ENCODE peak calls at places on chromosomes 1 and 21, in seven cellular contexts. One of them, this sample, is unnamed.

GRCh38 chr1:36645911-36646310 is 163.2 kb upstream of the CSF3R start:
- DNase-seq in H9: no peak
- DNase-seq in neuronal stem cell: no peak
- DNase-seq in IMR-90: no peak
- DNase-seq in H1: no peak
- DNase-seq in trophoblast cell: no peak
- DNase-seq in mesenchymal stem cell: no peak
- DNase-seq in this sample: no peak

GRCh38 chr1:225517697-225518096 is 89.9 kb upstream of the LBR start:
- DNase-seq in IMR-90: no peak
- DNase-seq in H9: no peak
- DNase-seq in H1: no peak
- DNase-seq in mesenchymal stem cell: no peak
- DNase-seq in neuronal stem cell: no peak
- DNase-seq in trophoblast cell: no peak
- DNase-seq in this sample: peak; percentile 27

GRCh38 chr1:98045211-98046030 is 124.6 kb upstream of the DPYD start:
- DNase-seq in mesenchymal stem cell: peak; percentile 37
- DNase-seq in neuronal stem cell: no peak
- DNase-seq in H9: peak; percentile 47
- DNase-seq in IMR-90: peak; percentile 62
- DNase-seq in H1: no peak
- DNase-seq in trophoblast cell: no peak
- DNase-seq in this sample: peak; percentile 51

GRCh38 chr1:117627562-117628165 is 21.8 kb downstream of the TENT5C start:
- DNase-seq in IMR-90: no peak
- DNase-seq in neuronal stem cell: no peak
- DNase-seq in H9: no peak
- DNase-seq in mesenchymal stem cell: no peak
- DNase-seq in trophoblast cell: no peak
- DNase-seq in H1: no peak
- DNase-seq in this sample: no peak

GRCh38 chr1:158943059-158943458 is 11.7 kb downstream of the PYHIN1 start:
- DNase-seq in trophoblast cell: peak; percentile 54
- DNase-seq in H9: no peak
- DNase-seq in neuronal stem cell: no peak
- DNase-seq in H1: no peak
- DNase-seq in IMR-90: peak; percentile 5
- DNase-seq in mesenchymal stem cell: no peak
- DNase-seq in this sample: no peak

GRCh38 chr1:222643603-222643936 is 25.7 kb downstream of the MIA3 start:
- DNase-seq in IMR-90: no peak
- DNase-seq in H9: no peak
- DNase-seq in mesenchymal stem cell: no peak
- DNase-seq in neuronal stem cell: no peak
- DNase-seq in H1: no peak
- DNase-seq in trophoblast cell: no peak
- DNase-seq in this sample: no peak

GRCh38 chr1:34053660-34054059 is 111.4 kb downstream of the CSMD2 start:
- DNase-seq in IMR-90: no peak
- DNase-seq in neuronal stem cell: no peak
- DNase-seq in H1: no peak
- DNase-seq in H9: no peak
- DNase-seq in mesenchymal stem cell: no peak
- DNase-seq in trophoblast cell: no peak
- DNase-seq in this sample: no peak

GRCh38 chr21:26769613-26770188 is 75.5 kb downstream of the ADAMTS1 start:
- DNase-seq in H9: no peak
- DNase-seq in H1: no peak
- DNase-seq in neuronal stem cell: no peak
- DNase-seq in trophoblast cell: peak; percentile 67
- DNase-seq in mesenchymal stem cell: peak; percentile 62
- DNase-seq in IMR-90: peak; percentile 73
- DNase-seq in this sample: peak; percentile 33

GRCh38 chr1:6183520-6183989 is 3.4 kb upstream of the CHD5 start:
- DNase-seq in IMR-90: peak; percentile 20
- DNase-seq in mesenchymal stem cell: no peak
- DNase-seq in H1: no peak
- DNase-seq in H9: peak; percentile 57
- DNase-seq in neuronal stem cell: no peak
- DNase-seq in trophoblast cell: peak; percentile 32
- DNase-seq in this sample: peak; percentile 71

GRCh38 chr1:23354260-23354659 is 10.2 kb upstream of the HNRNPR start:
- DNase-seq in mesenchymal stem cell: no peak
- DNase-seq in H9: no peak
- DNase-seq in trophoblast cell: no peak
- DNase-seq in neuronal stem cell: no peak
- DNase-seq in H1: no peak
- DNase-seq in IMR-90: no peak
- DNase-seq in this sample: no peak

GRCh38 chr21:31675960-31676359 is 16.5 kb downstream of the SOD1 start:
- DNase-seq in H9: no peak
- DNase-seq in H1: no peak
- DNase-seq in IMR-90: no peak
- DNase-seq in trophoblast cell: no peak
- DNase-seq in neuronal stem cell: no peak
- DNase-seq in mesenchymal stem cell: no peak
- DNase-seq in this sample: no peak

GRCh38 chr1:110060034-110060661 is 10.3 kb downstream of the ALX3 start:
- DNase-seq in H1: no peak
- DNase-seq in neuronal stem cell: no peak
- DNase-seq in mesenchymal stem cell: peak; percentile 30
- DNase-seq in trophoblast cell: peak; percentile 66
- DNase-seq in H9: peak; percentile 77
- DNase-seq in IMR-90: no peak
- DNase-seq in this sample: peak; percentile 77

GRCh38 chr21:35366348-35367085 is 317.4 kb upstream of the RUNX1 start:
- DNase-seq in mesenchymal stem cell: peak; percentile 35
- DNase-seq in trophoblast cell: peak; percentile 38
- DNase-seq in IMR-90: peak; percentile 54
- DNase-seq in H1: no peak
- DNase-seq in neuronal stem cell: no peak
- DNase-seq in H9: no peak
- DNase-seq in this sample: no peak

GRCh38 chr1:214506972-214507431 is 44.4 kb downstream of the PTPN14 start:
- DNase-seq in IMR-90: no peak
- DNase-seq in trophoblast cell: peak; percentile 79
- DNase-seq in H1: no peak
- DNase-seq in H9: no peak
- DNase-seq in mesenchymal stem cell: no peak
- DNase-seq in neuronal stem cell: no peak
- DNase-seq in this sample: peak; percentile 90

GRCh38 chr1:246526380-246526779 is 19.3 kb upstream of the SMYD3 start:
- DNase-seq in IMR-90: no peak
- DNase-seq in mesenchymal stem cell: no peak
- DNase-seq in H1: no peak
- DNase-seq in trophoblast cell: no peak
- DNase-seq in H9: no peak
- DNase-seq in neuronal stem cell: no peak
- DNase-seq in this sample: no peak

GRCh38 chr1:153880962-153881361 is 41.8 kb downstream of the GATAD2B start:
- DNase-seq in IMR-90: peak; percentile 98
- DNase-seq in neuronal stem cell: no peak
- DNase-seq in trophoblast cell: peak; percentile 41
- DNase-seq in mesenchymal stem cell: peak; percentile 97
- DNase-seq in H1: no peak
- DNase-seq in H9: no peak
- DNase-seq in this sample: no peak

GRCh38 chr1:39047374-39048229 is 21.5 kb downstream of the NDUFS5 start:
- DNase-seq in trophoblast cell: peak; percentile 94
- DNase-seq in mesenchymal stem cell: peak; percentile 90
- DNase-seq in H1: no peak
- DNase-seq in H9: no peak
- DNase-seq in neuronal stem cell: no peak
- DNase-seq in IMR-90: peak; percentile 87
- DNase-seq in this sample: peak; percentile 86

DNA sequence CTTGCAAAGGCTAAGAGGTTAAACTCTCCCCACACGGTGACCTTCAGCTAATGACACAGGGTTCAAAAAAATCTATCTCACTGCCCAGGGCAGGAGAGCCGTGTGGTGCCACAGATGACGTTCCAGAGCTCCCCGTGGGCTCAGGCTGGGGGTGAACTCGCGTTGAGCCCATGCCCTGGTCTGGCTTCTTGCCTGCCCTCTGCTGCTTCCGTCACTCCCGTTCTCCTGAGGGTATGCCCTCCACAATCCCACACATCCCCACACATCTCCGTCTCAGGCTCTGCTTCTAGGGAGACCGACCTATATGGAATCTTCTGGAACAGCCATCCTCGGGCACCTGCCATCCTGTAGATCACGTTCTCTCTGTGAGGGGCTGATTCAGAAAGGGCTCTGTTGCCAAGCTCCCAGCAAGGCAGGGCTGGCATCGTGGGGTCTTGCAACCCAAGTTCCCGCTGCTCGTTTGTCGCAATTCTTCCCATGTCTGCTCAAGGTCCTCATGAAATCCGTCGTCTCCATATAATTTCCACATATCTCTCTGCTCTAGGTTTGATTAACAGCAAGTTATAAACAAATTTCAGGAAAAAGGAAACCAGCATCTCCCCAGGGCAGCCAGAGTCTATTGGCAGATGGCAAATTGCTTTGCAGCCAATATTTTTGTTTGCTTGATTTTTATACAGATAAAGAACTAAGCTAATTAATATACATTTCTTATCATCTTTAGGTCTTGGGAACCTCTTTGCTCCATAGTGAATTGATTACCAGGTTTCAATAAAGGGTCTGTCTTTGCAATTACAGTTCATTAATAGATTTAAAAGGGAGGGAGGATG is 278.3 kb downstream of the PTPRU start:
- DNase-seq in neuronal stem cell: no peak
- DNase-seq in H9: no peak
- DNase-seq in H1: no peak
- DNase-seq in IMR-90: no peak
- DNase-seq in mesenchymal stem cell: no peak
- DNase-seq in trophoblast cell: no peak
- DNase-seq in this sample: no peak
- H3K23ac ChIP-seq in neuronal stem cell: no peak overlapping the region
- H3K23ac ChIP-seq in H9: no peak overlapping the region
- H3K23ac ChIP-seq in H1: no peak overlapping the region
- H3K23ac ChIP-seq in IMR-90: no peak overlapping the region
- H3K23ac ChIP-seq in mesenchymal stem cell: no peak overlapping the region
- H3K23ac ChIP-seq in trophoblast cell: no peak overlapping the region
- H3K23ac ChIP-seq in this sample: no peak overlapping the region

DNA sequence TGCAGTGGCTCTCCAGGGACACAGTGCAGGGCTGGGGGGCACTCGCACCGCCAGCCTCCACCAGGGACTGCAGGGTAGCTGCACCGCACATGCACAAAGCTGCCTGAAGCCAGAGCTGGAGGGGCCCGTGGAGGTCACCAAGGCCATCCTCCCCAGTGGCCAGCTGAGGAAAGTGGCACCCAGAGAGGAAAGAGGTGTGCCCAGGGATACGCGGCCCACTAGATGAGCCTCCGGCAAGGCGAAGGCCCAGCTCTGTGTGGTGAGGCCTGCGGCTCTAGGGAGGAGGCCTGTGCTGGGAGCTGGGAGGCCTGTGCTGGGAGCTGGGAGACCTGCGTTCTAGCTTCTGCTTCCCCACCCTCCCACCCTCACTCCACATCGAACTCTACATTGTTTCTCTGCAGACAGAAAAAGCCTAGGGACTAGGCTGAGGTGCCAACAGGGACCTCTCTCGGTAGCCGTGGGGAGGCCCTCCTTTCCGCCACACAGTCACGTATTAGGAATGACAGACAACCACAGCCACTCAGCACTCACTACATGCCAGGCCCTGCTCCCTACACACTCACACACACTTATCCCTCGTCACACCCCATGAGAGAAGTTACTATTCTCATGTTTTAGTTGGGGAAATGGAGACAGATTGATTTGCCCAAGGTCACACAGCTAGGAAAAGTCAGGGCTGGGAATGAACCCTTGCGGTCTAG is 921 bp upstream of the ASCL5 start:
- DNase-seq in mesenchymal stem cell: peak; percentile 63
- DNase-seq in H1: no peak
- DNase-seq in IMR-90: peak; percentile 63
- DNase-seq in trophoblast cell: no peak
- DNase-seq in neuronal stem cell: no peak
- DNase-seq in H9: no peak
- DNase-seq in this sample: peak; percentile 9
- H3K23ac ChIP-seq in mesenchymal stem cell: no peak overlapping the region
- H3K23ac ChIP-seq in H1: no peak overlapping the region
- H3K23ac ChIP-seq in IMR-90: no peak overlapping the region
- H3K23ac ChIP-seq in trophoblast cell: no peak overlapping the region
- H3K23ac ChIP-seq in neuronal stem cell: peak overlapping the region; percentile 60
- H3K23ac ChIP-seq in H9: no peak overlapping the region
- H3K23ac ChIP-seq in this sample: no peak overlapping the region

GRCh38 chr1:2068951-2069350 is 18.7 kb downstream of the PRKCZ start:
- DNase-seq in mesenchymal stem cell: no peak
- DNase-seq in H1: no peak
- DNase-seq in neuronal stem cell: no peak
- DNase-seq in H9: no peak
- DNase-seq in trophoblast cell: no peak
- DNase-seq in IMR-90: no peak
- DNase-seq in this sample: no peak

GRCh38 chr1:2070016-2070415 is 19.8 kb downstream of the PRKCZ start:
- DNase-seq in neuronal stem cell: no peak
- DNase-seq in H9: no peak
- DNase-seq in mesenchymal stem cell: no peak
- DNase-seq in H1: no peak
- DNase-seq in IMR-90: no peak
- DNase-seq in trophoblast cell: no peak
- DNase-seq in this sample: no peak

GRCh38 chr1:2067981-2068380 is 17.8 kb downstream of the PRKCZ start:
- DNase-seq in mesenchymal stem cell: no peak
- DNase-seq in IMR-90: no peak
- DNase-seq in trophoblast cell: no peak
- DNase-seq in neuronal stem cell: no peak
- DNase-seq in H1: no peak
- DNase-seq in H9: no peak
- DNase-seq in this sample: no peak

GRCh38 chr1:2065699-2066098 is 15.5 kb downstream of the PRKCZ start:
- DNase-seq in IMR-90: no peak
- DNase-seq in trophoblast cell: no peak
- DNase-seq in H1: no peak
- DNase-seq in H9: no peak
- DNase-seq in mesenchymal stem cell: no peak
- DNase-seq in neuronal stem cell: no peak
- DNase-seq in this sample: no peak

GRCh38 chr1:2067393-2067792 is 17.2 kb downstream of the PRKCZ start:
- DNase-seq in neuronal stem cell: no peak
- DNase-seq in mesenchymal stem cell: no peak
- DNase-seq in H1: no peak
- DNase-seq in H9: no peak
- DNase-seq in IMR-90: no peak
- DNase-seq in trophoblast cell: no peak
- DNase-seq in this sample: no peak
- H3K23ac ChIP-seq in neuronal stem cell: no peak overlapping the region
- H3K23ac ChIP-seq in mesenchymal stem cell: no peak overlapping the region
- H3K23ac ChIP-seq in H1: no peak overlapping the region
- H3K23ac ChIP-seq in H9: no peak overlapping the region
- H3K23ac ChIP-seq in IMR-90: no peak overlapping the region
- H3K23ac ChIP-seq in trophoblast cell: no peak overlapping the region
- H3K23ac ChIP-seq in this sample: no peak overlapping the region

DNA sequence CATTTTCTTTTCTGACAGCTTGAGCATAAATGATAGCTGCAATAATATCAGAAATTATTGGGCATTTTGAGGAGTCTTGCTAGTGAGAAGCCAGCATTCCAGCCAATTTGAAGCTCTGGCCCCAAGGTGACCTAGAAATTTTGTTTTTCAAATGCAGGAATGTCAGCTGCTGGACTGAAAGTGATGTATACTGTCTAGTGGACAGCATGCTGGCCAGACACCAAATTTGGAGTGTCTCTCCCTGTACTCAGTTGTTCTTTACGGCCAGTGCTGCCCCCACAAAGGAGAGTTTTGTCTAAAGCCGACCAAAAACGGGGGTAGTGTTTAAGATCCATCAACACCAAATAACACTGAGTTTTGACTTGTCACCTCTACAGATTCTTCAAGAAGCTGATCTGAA is 5.2 kb downstream of the RGS7 start:
- DNase-seq in neuronal stem cell: no peak
- DNase-seq in H9: no peak
- DNase-seq in H1: no peak
- DNase-seq in mesenchymal stem cell: no peak
- DNase-seq in IMR-90: no peak
- DNase-seq in trophoblast cell: no peak
- DNase-seq in this sample: no peak
- H3K23ac ChIP-seq in neuronal stem cell: no peak overlapping the region
- H3K23ac ChIP-seq in H9: no peak overlapping the region
- H3K23ac ChIP-seq in H1: no peak overlapping the region
- H3K23ac ChIP-seq in mesenchymal stem cell: no peak overlapping the region
- H3K23ac ChIP-seq in IMR-90: no peak overlapping the region
- H3K23ac ChIP-seq in trophoblast cell: no peak overlapping the region
- H3K23ac ChIP-seq in this sample: no peak overlapping the region

This sample was measured in mesendoderm.